ENCODE peak calls at places on chromosomes 2 and 18, in eight cellular contexts. Z is hepatic stellate cell; A is AG09309; Q is activated gamma-delta T cell treated with Interleukin-2 at 50 U/mL for 16 hours; E is HTR-8/SVneo; U is nucleus accumbens; S is effector memory CD8-positive, alpha-beta T cell; R is foreskin melanocyte. P is an unnamed sample.

GRCh38 chr2:173979721-173980351 is 14.7 kb upstream of the SP3 start:
- DNase-seq in Z (no peak), Q (no peak), R (no peak), S (no peak), E (no peak), U (no peak), A (no peak), P (no peak)

GRCh38 chr2:119102964-119103363 is 55.6 kb downstream of the C1QL2 start:
- DNase-seq in Z (no peak), E (no peak), S (no peak), Q (no peak), A (no peak), U (no peak), R (no peak), P (no peak)

GRCh38 chr2:47534179-47534919 is 131.4 kb downstream of the MSH2 start:
- DNase-seq in Q (no peak), U (no peak), S (no peak), Z (peak; percentile 85), A (peak; percentile 70), E (peak; percentile 94), R (peak; percentile 14), P (no peak)

GRCh38 chr2:163191372-163191771 is 352.8 kb upstream of the KCNH7 start:
- DNase-seq in A (peak; percentile 39), Q (no peak), S (no peak), U (no peak), E (peak; percentile 32), R (peak; percentile 29), Z (peak; percentile 23), P (peak; percentile 24)

GRCh38 chr2:226122067-226122466 is 677.6 kb downstream of the IRS1 start:
- DNase-seq in U (no peak), E (no peak), Q (no peak), Z (no peak), R (no peak), S (no peak), A (no peak), P (no peak)

GRCh38 chr2:30694286-30695055 is 112.8 kb downstream of the CAPN13 start:
- DNase-seq in E (no peak), S (no peak), Z (peak; percentile 63), Q (no peak), A (no peak), R (no peak), U (no peak), P (no peak)

GRCh38 chr2:46087492-46087891 is 209.7 kb upstream of the EPAS1 start:
- DNase-seq in E (no peak), S (no peak), R (no peak), A (no peak), Z (no peak), Q (no peak), U (no peak), P (no peak)

GRCh38 chr2:239583879-239584859 is 183.3 kb upstream of the HDAC4 start:
- DNase-seq in U (no peak), S (no peak), A (no peak), R (no peak), Q (no peak), E (no peak), Z (no peak), P (no peak)

GRCh38 chr2:171432206-171432968 is 1.4 kb downstream of the METTL8 start:
- DNase-seq in Q (no peak), R (no peak), S (no peak), A (no peak), U (no peak), Z (no peak), E (no peak), P (no peak)

GRCh38 chr18:61333746-61334490 is 688 bp downstream of the CDH20 start:
- DNase-seq in U (peak; percentile 75), S (no peak), R (no peak), Z (peak; percentile 20), A (no peak), E (no peak), Q (no peak), P (no peak)

GRCh38 chr2:191264647-191265079 is 19.5 kb downstream of the MYO1B start:
- DNase-seq in E (peak; percentile 38), Q (no peak), Z (peak; percentile 46), R (no peak), S (no peak), U (no peak), A (peak; percentile 80), P (no peak)

GRCh38 chr18:43587538-43588153 is 310.4 kb upstream of the SYT4 start:
- DNase-seq in R (peak; percentile 34), U (no peak), Z (peak; percentile 21), Q (no peak), S (no peak), E (peak; percentile 6), A (peak; percentile 10), P (no peak)

GRCh38 chr18:7038330-7038846 is 79.2 kb downstream of the LAMA1 start:
- DNase-seq in A (peak; percentile 99), S (no peak), Q (no peak), R (peak; percentile 99), Z (peak; percentile 83), U (no peak), E (peak; percentile 89), P (no peak)

GRCh38 chr2:26528870-26529269 is 50.9 kb upstream of the OTOF start:
- DNase-seq in S (no peak), A (no peak), U (no peak), Q (no peak), Z (no peak), E (no peak), R (no peak), P (no peak)

GRCh38 chr18:62486290-62486964 is 36.4 kb upstream of the ZCCHC2 start:
- DNase-seq in S (no peak), U (no peak), E (no peak), Z (no peak), A (no peak), R (no peak), Q (no peak), P (no peak)

GRCh38 chr2:203869610-203870042 is 2.1 kb downstream of the CTLA4 start:
- DNase-seq in E (no peak), R (no peak), Q (peak; percentile 32), S (peak; percentile 36), A (no peak), Z (no peak), U (no peak), P (no peak)

GRCh38 chr2:240564571-240565266 is 3.6 kb upstream of the RNPEPL1 start:
- DNase-seq in U (no peak), A (no peak), E (no peak), S (no peak), Z (no peak), R (no peak), Q (peak; percentile 6), P (no peak)

GRCh38 chr2:217794133-217794986 is 208.4 kb downstream of the TNS1 start:
- DNase-seq in S (no peak), A (no peak), Z (no peak), U (no peak), Q (no peak), R (no peak), E (no peak), P (no peak)

GRCh38 chr2:112728384-112729175 is 7.8 kb downstream of the NT5DC4 start:
- DNase-seq in Q (no peak), Z (no peak), U (no peak), E (no peak), A (no peak), R (no peak), S (no peak), P (no peak)

GRCh38 chr2:109466674-109467575 is 146.8 kb downstream of the SEPTIN10 start:
- DNase-seq in E (no peak), Z (peak; percentile 73), U (no peak), S (no peak), R (peak; percentile 14), A (peak; percentile 10), Q (no peak), P (no peak)

GRCh38 chr2:54999182-54999581 is 51.1 kb downstream of the RTN4 start:
- DNase-seq in E (peak; percentile 45), S (no peak), Z (peak; percentile 27), U (no peak), A (peak; percentile 53), Q (no peak), R (peak; percentile 45), P (no peak)

GRCh38 chr2:179098080-179098689 is 48.2 kb upstream of the CCDC141 start:
- DNase-seq in E (no peak), S (no peak), R (no peak), Q (no peak), Z (no peak), U (no peak), A (no peak), P (no peak)

GRCh38 chr2:196205891-196206408 is 34.6 kb upstream of the STK17B start:
- DNase-seq in Z (no peak), A (peak; percentile 90), U (no peak), Q (no peak), S (no peak), R (no peak), E (no peak), P (no peak)

GRCh38 chr2:128473175-128474013 is 154.7 kb upstream of the HS6ST1 start:
- DNase-seq in Q (no peak), E (no peak), R (no peak), U (no peak), A (peak; percentile 2), S (no peak), Z (peak; percentile 82), P (no peak)

GRCh38 chr2:12412898-12413305 is 303.8 kb upstream of the TRIB2 start:
- DNase-seq in Z (peak; percentile 12), A (no peak), Q (peak; percentile 11), U (no peak), R (no peak), S (no peak), E (peak; percentile 34), P (no peak)

GRCh38 chr2:151947524-151948165 is 119.4 kb upstream of the ARL5A start:
- DNase-seq in S (no peak), A (no peak), Q (no peak), Z (no peak), E (no peak), U (no peak), R (no peak), P (no peak)

GRCh38 chr2:202494300-202494699 is 118.2 kb downstream of the BMPR2 start:
- DNase-seq in Z (peak; percentile 86), E (no peak), S (no peak), U (peak; percentile 11), A (no peak), R (peak; percentile 94), Q (no peak), P (peak; percentile 5)

GRCh38 chr2:140947236-140947635 is 1183.6 kb downstream of the LRP1B start:
- DNase-seq in A (no peak), E (no peak), U (no peak), Z (no peak), Q (no peak), S (no peak), R (no peak), P (no peak)

GRCh38 chr2:99878951-99879350 is 263.4 kb downstream of the AFF3 start:
- DNase-seq in E (peak; percentile 53), S (no peak), U (no peak), Q (no peak), A (no peak), Z (peak; percentile 26), R (peak; percentile 91), P (no peak)

GRCh38 chr18:63344263-63344662 is 22.7 kb downstream of the KDSR start:
- DNase-seq in A (no peak), U (no peak), Z (no peak), E (no peak), R (no peak), S (no peak), Q (no peak), P (no peak)

GRCh38 chr2:66428986-66429612 is 5.8 kb upstream of the MEIS1 start:
- DNase-seq in A (no peak), U (no peak), Z (peak; percentile 41), R (no peak), E (no peak), S (no peak), Q (no peak), P (no peak)

GRCh38 chr2:144595279-144595678 is 75.4 kb upstream of the ZEB2 start:
- DNase-seq in U (no peak), R (no peak), A (no peak), Z (no peak), E (no peak), S (no peak), Q (no peak), P (no peak)

GRCh38 chr2:80499095-80499494 is 194.5 kb upstream of the LRRTM1 start:
- DNase-seq in R (no peak), E (peak; percentile 9), Z (peak; percentile 12), U (peak; percentile 7), A (peak; percentile 1), S (no peak), Q (no peak), P (no peak)

GRCh38 chr2:188628989-188629889 is 337.6 kb downstream of the GULP1 start:
- DNase-seq in Q (no peak), S (no peak), E (no peak), A (peak; percentile 85), Z (no peak), U (no peak), R (peak; percentile 90), P (no peak)

P was measured in NCI-H1048.